ENCODE peak calls at places on chromosomes 2 and 18, in eight cellular contexts. One of them, this sample, is unnamed.

GRCh38 chr2:239178954-239179353 is 221.9 kb downstream of the HDAC4 start:
- DNase-seq in Peyer's patch: peak; percentile 28
- DNase-seq in OCI-LY7: no peak
- DNase-seq in H9: no peak
- DNase-seq in spleen: peak; percentile 41
- DNase-seq in lower lobe of right lung: no peak
- DNase-seq in heart left ventricle: no peak
- DNase-seq in SK-N-SH: no peak
- DNase-seq in this sample: no peak

GRCh38 chr18:63683152-63683551 is 19.6 kb upstream of the SERPINB11 start:
- DNase-seq in Peyer's patch: no peak
- DNase-seq in OCI-LY7: no peak
- DNase-seq in H9: peak; percentile 39
- DNase-seq in spleen: no peak
- DNase-seq in lower lobe of right lung: no peak
- DNase-seq in heart left ventricle: no peak
- DNase-seq in SK-N-SH: no peak
- DNase-seq in this sample: no peak

GRCh38 chr18:22800551-22800951 is 132.6 kb upstream of the RBBP8 start:
- DNase-seq in Peyer's patch: no peak
- DNase-seq in OCI-LY7: no peak
- DNase-seq in H9: no peak
- DNase-seq in spleen: no peak
- DNase-seq in lower lobe of right lung: no peak
- DNase-seq in heart left ventricle: no peak
- DNase-seq in SK-N-SH: no peak
- DNase-seq in this sample: no peak

GRCh38 chr2:63840081-63840784 is 1.5 kb upstream of the UGP2 start:
- DNase-seq in Peyer's patch: peak; percentile 47
- DNase-seq in OCI-LY7: peak; percentile 86
- DNase-seq in H9: no peak
- DNase-seq in spleen: peak; percentile 75
- DNase-seq in lower lobe of right lung: no peak
- DNase-seq in heart left ventricle: no peak
- DNase-seq in SK-N-SH: peak; percentile 64
- DNase-seq in this sample: no peak

GRCh38 chr2:188132385-188132784 is 159.3 kb upstream of the GULP1 start:
- DNase-seq in Peyer's patch: no peak
- DNase-seq in OCI-LY7: no peak
- DNase-seq in H9: no peak
- DNase-seq in spleen: no peak
- DNase-seq in lower lobe of right lung: no peak
- DNase-seq in heart left ventricle: peak; percentile 43
- DNase-seq in SK-N-SH: no peak
- DNase-seq in this sample: no peak

GRCh38 chr2:23523651-23524260 is 138.8 kb downstream of the KLHL29 start:
- DNase-seq in Peyer's patch: no peak
- DNase-seq in OCI-LY7: no peak
- DNase-seq in H9: no peak
- DNase-seq in spleen: no peak
- DNase-seq in lower lobe of right lung: no peak
- DNase-seq in heart left ventricle: no peak
- DNase-seq in SK-N-SH: no peak
- DNase-seq in this sample: no peak

GRCh38 chr18:57267368-57267767 is 85.0 kb upstream of the ST8SIA3 start:
- DNase-seq in Peyer's patch: no peak
- DNase-seq in OCI-LY7: no peak
- DNase-seq in H9: no peak
- DNase-seq in spleen: no peak
- DNase-seq in lower lobe of right lung: no peak
- DNase-seq in heart left ventricle: no peak
- DNase-seq in SK-N-SH: no peak
- DNase-seq in this sample: no peak

GRCh38 chr2:127165539-127165935 is 54.6 kb downstream of the CYP27C1 start:
- DNase-seq in Peyer's patch: no peak
- DNase-seq in OCI-LY7: no peak
- DNase-seq in H9: no peak
- DNase-seq in spleen: peak; percentile 70
- DNase-seq in lower lobe of right lung: no peak
- DNase-seq in heart left ventricle: peak; percentile 2
- DNase-seq in SK-N-SH: no peak
- DNase-seq in this sample: no peak

GRCh38 chr2:54520687-54521086 is 64.6 kb downstream of the SPTBN1 start:
- DNase-seq in Peyer's patch: no peak
- DNase-seq in OCI-LY7: no peak
- DNase-seq in H9: no peak
- DNase-seq in spleen: no peak
- DNase-seq in lower lobe of right lung: no peak
- DNase-seq in heart left ventricle: no peak
- DNase-seq in SK-N-SH: no peak
- DNase-seq in this sample: no peak

GRCh38 chr2:229296016-229296415 is 24.9 kb upstream of the PID1 start:
- DNase-seq in Peyer's patch: no peak
- DNase-seq in OCI-LY7: no peak
- DNase-seq in H9: no peak
- DNase-seq in spleen: no peak
- DNase-seq in lower lobe of right lung: no peak
- DNase-seq in heart left ventricle: no peak
- DNase-seq in SK-N-SH: no peak
- DNase-seq in this sample: no peak

GRCh38 chr2:237696471-237696870 is 69.1 kb downstream of the LRRFIP1 start:
- DNase-seq in Peyer's patch: peak; percentile 61
- DNase-seq in OCI-LY7: peak; percentile 77
- DNase-seq in H9: peak; percentile 14
- DNase-seq in spleen: peak; percentile 83
- DNase-seq in lower lobe of right lung: no peak
- DNase-seq in heart left ventricle: no peak
- DNase-seq in SK-N-SH: no peak
- DNase-seq in this sample: peak; percentile 47

GRCh38 chr2:14712091-14712490 is 79.6 kb downstream of the LRATD1 start:
- DNase-seq in Peyer's patch: no peak
- DNase-seq in OCI-LY7: no peak
- DNase-seq in H9: no peak
- DNase-seq in spleen: no peak
- DNase-seq in lower lobe of right lung: no peak
- DNase-seq in heart left ventricle: no peak
- DNase-seq in SK-N-SH: no peak
- DNase-seq in this sample: no peak

GRCh38 chr2:50143822-50144575 is 887.9 kb downstream of the NRXN1 start:
- DNase-seq in Peyer's patch: no peak
- DNase-seq in OCI-LY7: peak; percentile 64
- DNase-seq in H9: no peak
- DNase-seq in spleen: no peak
- DNase-seq in lower lobe of right lung: no peak
- DNase-seq in heart left ventricle: peak; percentile 10
- DNase-seq in SK-N-SH: peak; percentile 43
- DNase-seq in this sample: no peak

GRCh38 chr18:48324651-48325050 is 84.5 kb downstream of the ZBTB7C start:
- DNase-seq in Peyer's patch: no peak
- DNase-seq in OCI-LY7: no peak
- DNase-seq in H9: no peak
- DNase-seq in spleen: peak; percentile 59
- DNase-seq in lower lobe of right lung: no peak
- DNase-seq in heart left ventricle: no peak
- DNase-seq in SK-N-SH: peak; percentile 42
- DNase-seq in this sample: no peak

GRCh38 chr18:48330016-48330991 is 78.9 kb downstream of the ZBTB7C start:
- DNase-seq in Peyer's patch: no peak
- DNase-seq in OCI-LY7: no peak
- DNase-seq in H9: no peak
- DNase-seq in spleen: peak; percentile 43
- DNase-seq in lower lobe of right lung: no peak
- DNase-seq in heart left ventricle: no peak
- DNase-seq in SK-N-SH: no peak
- DNase-seq in this sample: no peak

GRCh38 chr18:48325115-48325670 is 84.0 kb downstream of the ZBTB7C start:
- DNase-seq in Peyer's patch: no peak
- DNase-seq in OCI-LY7: no peak
- DNase-seq in H9: no peak
- DNase-seq in spleen: no peak
- DNase-seq in lower lobe of right lung: no peak
- DNase-seq in heart left ventricle: no peak
- DNase-seq in SK-N-SH: peak; percentile 44
- DNase-seq in this sample: no peak

GRCh38 chr18:48328473-48329205 is 80.5 kb downstream of the ZBTB7C start:
- DNase-seq in Peyer's patch: no peak
- DNase-seq in OCI-LY7: no peak
- DNase-seq in H9: no peak
- DNase-seq in spleen: peak; percentile 27
- DNase-seq in lower lobe of right lung: no peak
- DNase-seq in heart left ventricle: no peak
- DNase-seq in SK-N-SH: no peak
- DNase-seq in this sample: no peak

DNA sequence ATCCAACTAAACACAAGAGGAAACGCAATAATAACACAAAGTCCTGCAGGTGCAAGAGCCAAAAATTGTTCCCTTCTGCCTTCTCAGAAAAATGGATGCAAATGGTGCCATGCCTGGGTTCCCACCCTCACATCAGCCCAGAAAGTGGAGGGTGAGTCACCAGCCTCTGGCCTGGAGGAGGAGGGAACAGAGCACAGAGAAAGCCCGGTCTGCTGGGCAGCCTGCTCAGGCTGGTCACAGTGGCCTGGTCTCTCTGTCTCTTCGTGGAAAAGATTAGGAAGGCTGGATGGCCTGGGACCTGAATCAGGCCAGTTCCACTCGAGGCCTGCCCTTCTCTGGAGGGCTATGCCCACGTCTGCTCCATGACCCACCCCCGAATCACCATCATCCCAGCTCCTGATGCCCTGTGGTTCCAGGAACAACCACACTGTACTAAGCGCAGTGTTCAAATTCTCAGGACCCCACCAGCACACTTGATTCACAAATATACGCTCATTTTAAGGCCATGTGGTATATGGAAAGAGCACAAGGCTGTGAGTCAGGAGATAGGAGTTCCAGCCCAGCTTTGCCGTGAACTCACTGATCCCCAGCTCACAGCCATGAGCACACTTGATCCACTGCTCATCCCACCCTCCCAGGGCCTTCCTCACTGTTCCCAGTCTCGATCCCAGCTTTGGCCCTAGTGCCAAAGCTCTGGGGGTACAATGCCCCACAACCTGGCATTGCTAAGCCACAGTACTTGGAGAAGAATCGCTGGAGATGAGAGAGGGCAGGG is 82.1 kb downstream of the ZBTB7C start:
- DNase-seq in Peyer's patch: no peak
- DNase-seq in OCI-LY7: no peak
- DNase-seq in H9: no peak
- DNase-seq in spleen: peak; percentile 48
- DNase-seq in lower lobe of right lung: no peak
- DNase-seq in heart left ventricle: no peak
- DNase-seq in SK-N-SH: no peak
- DNase-seq in this sample: no peak
- H3K4me1 ChIP-seq in Peyer's patch: no peaks in the 10 kb centered on the region
- H3K4me1 ChIP-seq in OCI-LY7: no peaks in the 10 kb centered on the region
- H3K4me1 ChIP-seq in H9: no peaks in the 10 kb centered on the region
- H3K4me1 ChIP-seq in spleen: no peaks in the 10 kb centered on the region
- H3K4me1 ChIP-seq in lower lobe of right lung: no peaks in the 10 kb centered on the region
- H3K4me1 ChIP-seq in heart left ventricle: no peaks in the 10 kb centered on the region
- H3K4me1 ChIP-seq in SK-N-SH: peaks cover 21% of the 10 kb centered on the region
- H3K4me1 ChIP-seq in this sample: no peaks in the 10 kb centered on the region

GRCh38 chr2:85327757-85328617 is at the start of gene TGOLN2:
- DNase-seq in Peyer's patch: peak; percentile 97
- DNase-seq in OCI-LY7: peak; percentile 96
- DNase-seq in H9: peak; percentile 91
- DNase-seq in spleen: peak; percentile 99
- DNase-seq in lower lobe of right lung: peak; percentile 96
- DNase-seq in heart left ventricle: peak; percentile 95
- DNase-seq in SK-N-SH: peak; percentile 98
- DNase-seq in this sample: peak; percentile 88
- TF ChIP-seq CTCF in Peyer's patch: peak; percentile 5
- TF ChIP-seq CTCF in OCI-LY7: no peak
- TF ChIP-seq CTCF in H9: peak; percentile 20
- TF ChIP-seq CTCF in spleen: no peak
- TF ChIP-seq CTCF in lower lobe of right lung: no peak
- TF ChIP-seq CTCF in heart left ventricle: no peak
- TF ChIP-seq CTCF in SK-N-SH: no peak
- TF ChIP-seq CTCF in this sample: no peak

DNA sequence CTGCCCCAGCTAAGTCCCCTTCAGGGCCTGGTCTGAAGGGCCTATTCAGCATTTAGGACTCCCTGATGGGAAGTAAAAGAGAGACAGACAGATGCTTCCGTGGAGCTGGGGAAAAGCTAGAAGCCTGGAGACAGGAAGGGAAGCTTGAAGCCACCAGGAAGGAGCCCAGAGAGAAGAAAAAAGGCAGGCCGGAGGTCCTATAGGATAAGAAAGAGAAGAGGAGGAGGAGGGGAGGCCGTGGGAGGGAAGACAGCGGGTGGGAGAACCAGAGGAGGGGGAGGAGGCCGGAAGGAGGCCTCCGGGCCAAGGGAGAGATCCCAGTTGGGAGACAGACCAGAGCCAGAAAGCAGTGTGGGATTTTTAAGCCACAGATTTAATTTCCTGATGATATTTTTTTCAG is 107.1 kb upstream of the PKDCC start:
- DNase-seq in Peyer's patch: no peak
- DNase-seq in OCI-LY7: no peak
- DNase-seq in H9: peak; percentile 62
- DNase-seq in spleen: no peak
- DNase-seq in lower lobe of right lung: no peak
- DNase-seq in heart left ventricle: peak; percentile 71
- DNase-seq in SK-N-SH: no peak
- DNase-seq in this sample: no peak
- H3K27ac ChIP-seq in Peyer's patch: no peak overlapping the region
- H3K27ac ChIP-seq in OCI-LY7: no peak overlapping the region
- H3K27ac ChIP-seq in H9: no peak overlapping the region
- H3K27ac ChIP-seq in spleen: peak overlapping the region; percentile 22
- H3K27ac ChIP-seq in lower lobe of right lung: no peak overlapping the region
- H3K27ac ChIP-seq in heart left ventricle: peak overlapping the region; percentile 65
- H3K27ac ChIP-seq in SK-N-SH: no peak overlapping the region
- H3K27ac ChIP-seq in this sample: no peak overlapping the region

GRCh38 chr2:46984034-46984433 is 68.4 kb upstream of the MCFD2 start:
- DNase-seq in Peyer's patch: peak; percentile 77
- DNase-seq in OCI-LY7: peak; percentile 96
- DNase-seq in H9: no peak
- DNase-seq in spleen: peak; percentile 85
- DNase-seq in lower lobe of right lung: no peak
- DNase-seq in heart left ventricle: no peak
- DNase-seq in SK-N-SH: no peak
- DNase-seq in this sample: no peak

GRCh38 chr2:46982356-46983064 is 66.9 kb upstream of the MCFD2 start:
- DNase-seq in Peyer's patch: no peak
- DNase-seq in OCI-LY7: peak; percentile 48
- DNase-seq in H9: no peak
- DNase-seq in spleen: no peak
- DNase-seq in lower lobe of right lung: no peak
- DNase-seq in heart left ventricle: no peak
- DNase-seq in SK-N-SH: no peak
- DNase-seq in this sample: no peak

GRCh38 chr2:46985512-46985911 is 69.9 kb upstream of the MCFD2 start:
- DNase-seq in Peyer's patch: peak; percentile 68
- DNase-seq in OCI-LY7: no peak
- DNase-seq in H9: no peak
- DNase-seq in spleen: peak; percentile 76
- DNase-seq in lower lobe of right lung: no peak
- DNase-seq in heart left ventricle: no peak
- DNase-seq in SK-N-SH: no peak
- DNase-seq in this sample: no peak

GRCh38 chr2:46983065-46983801 is 67.6 kb upstream of the MCFD2 start:
- DNase-seq in Peyer's patch: peak; percentile 82
- DNase-seq in OCI-LY7: peak; percentile 94
- DNase-seq in H9: no peak
- DNase-seq in spleen: peak; percentile 89
- DNase-seq in lower lobe of right lung: peak; percentile 67
- DNase-seq in heart left ventricle: no peak
- DNase-seq in SK-N-SH: peak; percentile 63
- DNase-seq in this sample: no peak

GRCh38 chr2:46984642-46985476 is 69.3 kb upstream of the MCFD2 start:
- DNase-seq in Peyer's patch: peak; percentile 74
- DNase-seq in OCI-LY7: peak; percentile 72
- DNase-seq in H9: no peak
- DNase-seq in spleen: peak; percentile 72
- DNase-seq in lower lobe of right lung: peak; percentile 77
- DNase-seq in heart left ventricle: peak; percentile 54
- DNase-seq in SK-N-SH: no peak
- DNase-seq in this sample: no peak
- H3K4me1 ChIP-seq in Peyer's patch: peaks cover 31% of the 10 kb centered on the region
- H3K4me1 ChIP-seq in OCI-LY7: peaks cover 87% of the 10 kb centered on the region
- H3K4me1 ChIP-seq in H9: peaks cover 5% of the 10 kb centered on the region
- H3K4me1 ChIP-seq in spleen: peaks cover 61% of the 10 kb centered on the region
- H3K4me1 ChIP-seq in lower lobe of right lung: peaks cover 83% of the 10 kb centered on the region
- H3K4me1 ChIP-seq in heart left ventricle: peaks cover 74% of the 10 kb centered on the region
- H3K4me1 ChIP-seq in SK-N-SH: peaks cover 34% of the 10 kb centered on the region
- H3K4me1 ChIP-seq in this sample: peaks cover 16% of the 10 kb centered on the region